ENCODE peak calls at places on chromosome 20, in eight cellular contexts. One of them, this sample, is unnamed.

GRCh38 chr20:12936524-12936923 is 72.2 kb upstream of the SPTLC3 start:
- DNase-seq in H54: no peak
- DNase-seq in tibial nerve: no peak
- DNase-seq in right lobe of liver: no peak
- DNase-seq in thyroid gland: no peak
- DNase-seq in HepG2: no peak
- DNase-seq in IMR-90: no peak
- DNase-seq in heart left ventricle: no peak
- DNase-seq in this sample: no peak

GRCh38 chr20:3164763-3165410 is 5.2 kb upstream of the FASTKD5 start:
- DNase-seq in H54: no peak
- DNase-seq in tibial nerve: no peak
- DNase-seq in right lobe of liver: no peak
- DNase-seq in thyroid gland: no peak
- DNase-seq in HepG2: no peak
- DNase-seq in IMR-90: no peak
- DNase-seq in heart left ventricle: no peak
- DNase-seq in this sample: no peak

GRCh38 chr20:24948939-24949679 is at the start of gene CST7:
- DNase-seq in H54: no peak
- DNase-seq in tibial nerve: no peak
- DNase-seq in right lobe of liver: no peak
- DNase-seq in thyroid gland: no peak
- DNase-seq in HepG2: no peak
- DNase-seq in IMR-90: no peak
- DNase-seq in heart left ventricle: peak
- DNase-seq in this sample: no peak

GRCh38 chr20:3777726-3778629 is 3.3 kb downstream of the SPEF1 start:
- DNase-seq in H54: no peak
- DNase-seq in tibial nerve: no peak
- DNase-seq in right lobe of liver: peak
- DNase-seq in thyroid gland: peak
- DNase-seq in HepG2: no peak
- DNase-seq in IMR-90: no peak
- DNase-seq in heart left ventricle: peak
- DNase-seq in this sample: peak

GRCh38 chr20:56443654-56444540 is 24.5 kb upstream of the RTF2 start:
- DNase-seq in H54: no peak
- DNase-seq in tibial nerve: no peak
- DNase-seq in right lobe of liver: no peak
- DNase-seq in thyroid gland: no peak
- DNase-seq in HepG2: peak
- DNase-seq in IMR-90: peak
- DNase-seq in heart left ventricle: peak
- DNase-seq in this sample: no peak

GRCh38 chr20:10936786-10937185 is 263.0 kb upstream of the JAG1 start:
- DNase-seq in H54: no peak
- DNase-seq in tibial nerve: no peak
- DNase-seq in right lobe of liver: no peak
- DNase-seq in thyroid gland: no peak
- DNase-seq in HepG2: no peak
- DNase-seq in IMR-90: no peak
- DNase-seq in heart left ventricle: no peak
- DNase-seq in this sample: no peak

GRCh38 chr20:22001886-22002285 is 296.4 kb downstream of the PAX1 start:
- DNase-seq in H54: no peak
- DNase-seq in tibial nerve: no peak
- DNase-seq in right lobe of liver: no peak
- DNase-seq in thyroid gland: no peak
- DNase-seq in HepG2: no peak
- DNase-seq in IMR-90: no peak
- DNase-seq in heart left ventricle: no peak
- DNase-seq in this sample: no peak

GRCh38 chr20:50953196-50953595 is 5.1 kb downstream of the DPM1 start:
- DNase-seq in H54: no peak
- DNase-seq in tibial nerve: no peak
- DNase-seq in right lobe of liver: no peak
- DNase-seq in thyroid gland: no peak
- DNase-seq in HepG2: no peak
- DNase-seq in IMR-90: no peak
- DNase-seq in heart left ventricle: no peak
- DNase-seq in this sample: no peak

GRCh38 chr20:10671221-10671849 is 2.5 kb downstream of the JAG1 start:
- DNase-seq in H54: peak
- DNase-seq in tibial nerve: peak
- DNase-seq in right lobe of liver: peak
- DNase-seq in thyroid gland: peak
- DNase-seq in HepG2: peak
- DNase-seq in IMR-90: peak
- DNase-seq in heart left ventricle: peak
- DNase-seq in this sample: peak

GRCh38 chr20:59123011-59123676 is 40.5 kb upstream of the ZNF831 start:
- DNase-seq in H54: no peak
- DNase-seq in tibial nerve: no peak
- DNase-seq in right lobe of liver: no peak
- DNase-seq in thyroid gland: no peak
- DNase-seq in HepG2: no peak
- DNase-seq in IMR-90: no peak
- DNase-seq in heart left ventricle: no peak
- DNase-seq in this sample: no peak

GRCh38 chr20:10622657-10623418 is 51.0 kb downstream of the JAG1 start:
- DNase-seq in H54: no peak
- DNase-seq in tibial nerve: no peak
- DNase-seq in right lobe of liver: no peak
- DNase-seq in thyroid gland: no peak
- DNase-seq in HepG2: no peak
- DNase-seq in IMR-90: peak
- DNase-seq in heart left ventricle: peak
- DNase-seq in this sample: no peak

GRCh38 chr20:63873477-63873971 is 8.5 kb downstream of the TPD52L2 start:
- DNase-seq in H54: peak
- DNase-seq in tibial nerve: no peak
- DNase-seq in right lobe of liver: peak
- DNase-seq in thyroid gland: peak
- DNase-seq in HepG2: no peak
- DNase-seq in IMR-90: peak
- DNase-seq in heart left ventricle: peak
- DNase-seq in this sample: no peak

GRCh38 chr20:59748555-59749292 is 144.4 kb downstream of the PHACTR3 start:
- DNase-seq in H54: no peak
- DNase-seq in tibial nerve: no peak
- DNase-seq in right lobe of liver: no peak
- DNase-seq in thyroid gland: peak
- DNase-seq in HepG2: no peak
- DNase-seq in IMR-90: peak
- DNase-seq in heart left ventricle: no peak
- DNase-seq in this sample: no peak

GRCh38 chr20:57420571-57421257 is 29.5 kb downstream of the RBM38 start:
- DNase-seq in H54: no peak
- DNase-seq in tibial nerve: no peak
- DNase-seq in right lobe of liver: no peak
- DNase-seq in thyroid gland: no peak
- DNase-seq in HepG2: no peak
- DNase-seq in IMR-90: no peak
- DNase-seq in heart left ventricle: no peak
- DNase-seq in this sample: peak

GRCh38 chr20:31675828-31676533 is 38.3 kb downstream of the COX4I2 start:
- DNase-seq in H54: peak
- DNase-seq in tibial nerve: no peak
- DNase-seq in right lobe of liver: no peak
- DNase-seq in thyroid gland: no peak
- DNase-seq in HepG2: no peak
- DNase-seq in IMR-90: peak
- DNase-seq in heart left ventricle: no peak
- DNase-seq in this sample: peak

GRCh38 chr20:19368351-19368750 is 155.9 kb downstream of the SLC24A3 start:
- DNase-seq in H54: no peak
- DNase-seq in tibial nerve: no peak
- DNase-seq in right lobe of liver: no peak
- DNase-seq in thyroid gland: no peak
- DNase-seq in HepG2: no peak
- DNase-seq in IMR-90: no peak
- DNase-seq in heart left ventricle: no peak
- DNase-seq in this sample: no peak

GRCh38 chr20:45347936-45348809 is at the start of gene SDC4:
- DNase-seq in H54: peak
- DNase-seq in tibial nerve: no peak
- DNase-seq in right lobe of liver: peak
- DNase-seq in thyroid gland: peak
- DNase-seq in HepG2: no peak
- DNase-seq in IMR-90: peak
- DNase-seq in heart left ventricle: peak
- DNase-seq in this sample: peak

GRCh38 chr20:3228750-3229032 is 10.3 kb downstream of the SLC4A11 start:
- DNase-seq in H54: no peak
- DNase-seq in tibial nerve: no peak
- DNase-seq in right lobe of liver: no peak
- DNase-seq in thyroid gland: no peak
- DNase-seq in HepG2: no peak
- DNase-seq in IMR-90: no peak
- DNase-seq in heart left ventricle: no peak
- DNase-seq in this sample: no peak

GRCh38 chr20:33744181-33744580 is 12.4 kb downstream of the ZNF341 start:
- DNase-seq in H54: no peak
- DNase-seq in tibial nerve: no peak
- DNase-seq in right lobe of liver: no peak
- DNase-seq in thyroid gland: no peak
- DNase-seq in HepG2: no peak
- DNase-seq in IMR-90: no peak
- DNase-seq in heart left ventricle: no peak
- DNase-seq in this sample: peak

DNA sequence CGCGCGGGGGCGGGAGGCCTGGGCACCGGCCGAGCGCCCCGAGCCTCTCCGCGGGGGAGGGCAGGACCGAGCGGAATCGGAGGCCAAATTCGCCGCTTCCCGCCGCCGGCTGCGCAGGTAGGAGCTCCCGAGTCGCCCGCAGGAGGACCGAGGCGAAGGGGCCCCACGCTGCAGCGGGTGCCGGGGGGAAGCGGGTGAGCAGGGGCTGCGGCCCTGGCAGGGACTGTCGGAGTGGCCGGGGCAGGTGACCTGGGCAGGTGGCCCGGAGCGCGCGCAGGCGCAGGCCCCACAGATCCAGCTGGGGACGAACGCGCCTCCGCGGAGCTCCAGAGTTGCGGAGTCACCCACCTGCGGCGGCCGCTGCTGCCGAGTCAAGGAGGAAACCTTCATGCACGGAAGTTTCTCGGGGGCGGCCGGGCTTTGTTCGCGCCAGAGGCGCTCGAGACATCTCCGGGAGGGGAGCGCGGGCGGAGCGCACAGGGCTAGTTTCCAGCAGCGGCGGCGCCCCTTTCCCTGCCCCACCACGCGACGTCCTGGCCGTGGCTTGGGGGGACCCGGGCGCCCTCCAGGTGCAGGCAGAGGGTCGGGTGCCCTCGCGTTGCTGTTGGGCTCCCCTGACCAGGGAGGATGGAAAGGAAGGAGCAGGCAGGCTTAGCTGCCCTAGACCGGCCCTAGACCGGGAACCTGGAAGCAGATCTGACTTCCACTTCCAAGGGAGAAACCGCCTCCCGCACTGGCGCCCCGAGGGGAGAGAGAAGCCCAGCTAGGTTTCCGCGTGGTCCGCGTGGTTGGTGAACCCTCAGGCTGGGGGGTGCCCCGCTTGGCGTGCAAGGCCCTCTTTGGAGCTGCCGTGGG is 590 bp downstream of the SLCO4A1 start:
- DNase-seq in H54: no peak
- DNase-seq in tibial nerve: no peak
- DNase-seq in right lobe of liver: no peak
- DNase-seq in thyroid gland: no peak
- DNase-seq in HepG2: no peak
- DNase-seq in IMR-90: peak
- DNase-seq in heart left ventricle: peak
- DNase-seq in this sample: peak
- TF ChIP-seq POLR2A in H54: no peak
- TF ChIP-seq POLR2A in tibial nerve: no peak
- TF ChIP-seq POLR2A in right lobe of liver: no peak
- TF ChIP-seq POLR2A in thyroid gland: no peak
- TF ChIP-seq POLR2A in HepG2: no peak
- TF ChIP-seq POLR2A in IMR-90: no peak
- TF ChIP-seq POLR2A in heart left ventricle: no peak
- TF ChIP-seq POLR2A in this sample: no peak

GRCh38 chr20:41692479-41693135 is 74.4 kb upstream of the CHD6 start:
- DNase-seq in H54: peak
- DNase-seq in tibial nerve: peak
- DNase-seq in right lobe of liver: peak
- DNase-seq in thyroid gland: peak
- DNase-seq in HepG2: peak
- DNase-seq in IMR-90: peak
- DNase-seq in heart left ventricle: peak
- DNase-seq in this sample: peak
- TF ChIP-seq POLR2A in H54: peak
- TF ChIP-seq POLR2A in tibial nerve: peak
- TF ChIP-seq POLR2A in right lobe of liver: peak
- TF ChIP-seq POLR2A in thyroid gland: no peak
- TF ChIP-seq POLR2A in HepG2: peak
- TF ChIP-seq POLR2A in IMR-90: no peak
- TF ChIP-seq POLR2A in heart left ventricle: no peak
- TF ChIP-seq POLR2A in this sample: no peak

DNA sequence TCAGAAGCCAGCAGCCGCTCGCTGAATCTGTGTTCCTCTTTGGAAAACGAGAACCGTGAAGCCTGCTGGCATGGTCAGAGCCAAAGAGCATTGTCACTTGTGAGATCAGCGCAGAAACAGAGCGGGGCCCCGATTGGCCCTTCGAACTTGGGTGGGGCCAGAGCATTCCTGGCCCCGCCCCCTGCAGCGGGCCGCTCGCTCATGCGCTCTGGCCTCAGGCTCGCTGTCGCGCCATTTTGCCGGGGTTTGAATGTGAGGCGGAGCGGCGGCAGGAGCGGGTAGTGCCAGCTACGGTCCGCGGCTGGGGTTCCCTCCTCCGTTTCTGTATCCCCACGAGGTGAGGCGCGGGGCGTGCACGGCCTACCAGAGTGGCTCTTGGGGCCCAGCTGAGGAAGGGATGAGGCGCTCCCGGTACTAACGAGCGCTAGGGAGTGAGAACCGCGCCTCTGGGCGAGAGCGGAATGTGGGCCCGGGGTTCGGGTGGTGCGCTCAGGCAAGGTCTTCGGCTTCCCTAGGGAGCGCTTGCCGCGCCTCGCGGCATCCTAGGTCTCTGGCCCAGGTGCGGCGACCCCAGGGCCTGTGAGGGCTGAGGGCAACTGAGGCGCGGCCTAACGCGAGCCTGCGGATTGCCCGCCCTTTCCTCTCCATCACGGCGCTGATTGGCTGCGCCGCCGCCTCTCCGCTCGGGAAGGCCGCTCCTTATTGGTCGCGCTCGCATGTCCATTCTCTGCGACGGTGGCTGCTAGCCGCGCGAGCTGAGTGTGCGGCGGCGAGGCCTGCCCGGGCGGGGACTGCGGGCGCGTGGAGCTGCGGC is at the start of gene CSE1L:
- DNase-seq in H54: peak
- DNase-seq in tibial nerve: peak
- DNase-seq in right lobe of liver: peak
- DNase-seq in thyroid gland: peak
- DNase-seq in HepG2: peak
- DNase-seq in IMR-90: peak
- DNase-seq in heart left ventricle: peak
- DNase-seq in this sample: peak
- TF ChIP-seq POLR2A in H54: peak
- TF ChIP-seq POLR2A in tibial nerve: peak
- TF ChIP-seq POLR2A in right lobe of liver: peak
- TF ChIP-seq POLR2A in thyroid gland: peak
- TF ChIP-seq POLR2A in HepG2: peak
- TF ChIP-seq POLR2A in IMR-90: peak
- TF ChIP-seq POLR2A in heart left ventricle: no peak
- TF ChIP-seq POLR2A in this sample: peak

GRCh38 chr20:38874460-38875169 is 51.6 kb upstream of the FAM83D start:
- DNase-seq in H54: no peak
- DNase-seq in tibial nerve: no peak
- DNase-seq in right lobe of liver: no peak
- DNase-seq in thyroid gland: no peak
- DNase-seq in HepG2: no peak
- DNase-seq in IMR-90: no peak
- DNase-seq in heart left ventricle: no peak
- DNase-seq in this sample: no peak
- TF ChIP-seq POLR2A in H54: no peak
- TF ChIP-seq POLR2A in tibial nerve: no peak
- TF ChIP-seq POLR2A in right lobe of liver: no peak
- TF ChIP-seq POLR2A in thyroid gland: no peak
- TF ChIP-seq POLR2A in HepG2: no peak
- TF ChIP-seq POLR2A in IMR-90: no peak
- TF ChIP-seq POLR2A in heart left ventricle: no peak
- TF ChIP-seq POLR2A in this sample: no peak

This sample was measured in erythroblast.